ENCODE peak calls at places on chromosomes 13 and 19, in nine cellular contexts. F, U, Z, H, G, J, Q, X and V are unnamed samples.

GRCh38 chr19:1618157-1619093 is 13.2 kb upstream of the UQCR11 start:
- DNase-seq in F (no peak), U (peak; percentile 72), Z (no peak), H (peak; percentile 47), G (no peak), J (no peak), Q (no peak), X (peak; percentile 44), V (no peak)

GRCh38 chr19:49070416-49070815 is 2.1 kb downstream of the KCNA7 start:
- DNase-seq in F (no peak), U (no peak), Z (no peak), H (no peak), G (no peak), J (no peak), Q (no peak), X (no peak), V (no peak)

GRCh38 chr13:40275636-40276035 is 390.8 kb downstream of the FOXO1 start:
- DNase-seq in F (peak; percentile 26), U (no peak), Z (no peak), H (peak; percentile 26), G (no peak), J (no peak), Q (no peak), X (no peak), V (no peak)

GRCh38 chr19:9848060-9848459 is 12.9 kb downstream of the PIN1 start:
- DNase-seq in F (no peak), U (no peak), Z (no peak), H (no peak), G (no peak), J (no peak), Q (no peak), X (peak; percentile 65), V (no peak)

GRCh38 chr19:48822514-48822913 is 11.7 kb upstream of the BCAT2 start:
- DNase-seq in F (no peak), U (no peak), Z (no peak), H (no peak), G (no peak), J (no peak), Q (no peak), X (no peak), V (no peak)

GRCh38 chr13:52414963-52415362 is 9.0 kb upstream of the THSD1 start:
- DNase-seq in F (peak; percentile 58), U (no peak), Z (no peak), H (peak; percentile 83), G (no peak), J (peak; percentile 69), Q (no peak), X (no peak), V (no peak)

GRCh38 chr13:23789576-23790346 is 99.4 kb downstream of the MIPEP start:
- DNase-seq in F (no peak), U (no peak), Z (no peak), H (no peak), G (no peak), J (no peak), Q (no peak), X (no peak), V (no peak)

GRCh38 chr19:7934766-7935165 is 8.7 kb downstream of the TIMM44 start:
- DNase-seq in F (no peak), U (no peak), Z (no peak), H (no peak), G (peak; percentile 82), J (no peak), Q (no peak), X (no peak), V (no peak)

GRCh38 chr13:29125934-29126424 is 305.8 kb downstream of the MTUS2 start:
- DNase-seq in F (no peak), U (no peak), Z (no peak), H (no peak), G (no peak), J (no peak), Q (no peak), X (no peak), V (no peak)

GRCh38 chr13:113777311-113778260 is 18.6 kb downstream of the TMEM255B start:
- DNase-seq in F (no peak), U (no peak), Z (no peak), H (peak; percentile 55), G (peak; percentile 54), J (peak; percentile 17), Q (no peak), X (peak; percentile 88), V (no peak)

GRCh38 chr13:102392810-102393209 is 9.0 kb downstream of the FGF14 start:
- DNase-seq in F (no peak), U (no peak), Z (no peak), H (no peak), G (no peak), J (no peak), Q (no peak), X (no peak), V (no peak)

GRCh38 chr13:76019421-76020044 is 383.4 kb downstream of the LMO7 start:
- DNase-seq in F (no peak), U (no peak), Z (peak; percentile 12), H (no peak), G (no peak), J (no peak), Q (no peak), X (peak; percentile 79), V (no peak)

GRCh38 chr19:15210323-15210774 is 9.6 kb upstream of the NOTCH3 start:
- DNase-seq in F (peak; percentile 72), U (peak; percentile 72), Z (peak; percentile 30), H (peak; percentile 68), G (peak; percentile 97), J (peak; percentile 59), Q (peak; percentile 85), X (no peak), V (peak; percentile 79)

GRCh38 chr13:73714522-73714921 is 419.7 kb downstream of the KLF12 start:
- DNase-seq in F (no peak), U (no peak), Z (no peak), H (no peak), G (no peak), J (no peak), Q (no peak), X (no peak), V (no peak)

GRCh38 chr13:52454459-52454824 is 836 bp upstream of the CKAP2 start:
- DNase-seq in F (no peak), U (no peak), Z (no peak), H (peak; percentile 44), G (no peak), J (peak; percentile 8), Q (peak; percentile 44), X (peak; percentile 32), V (no peak)

GRCh38 chr13:110617326-110618072 is 2.2 kb downstream of the NAXD start:
- DNase-seq in F (peak; percentile 78), U (no peak), Z (no peak), H (no peak), G (no peak), J (peak; percentile 97), Q (no peak), X (no peak), V (no peak)

GRCh38 chr19:35093430-35093829 is 22.2 kb upstream of the FXYD3 start:
- DNase-seq in F (no peak), U (no peak), Z (no peak), H (no peak), G (no peak), J (no peak), Q (no peak), X (no peak), V (no peak)

GRCh38 chr19:15123900-15124299 is 16.7 kb downstream of the SYDE1 start:
- DNase-seq in F (no peak), U (no peak), Z (peak; percentile 83), H (no peak), G (peak; percentile 93), J (no peak), Q (no peak), X (no peak), V (peak; percentile 64)

GRCh38 chr19:37936166-37936565 is 29.2 kb downstream of the SIPA1L3 start:
- DNase-seq in F (no peak), U (no peak), Z (no peak), H (no peak), G (no peak), J (no peak), Q (peak; percentile 54), X (no peak), V (no peak)
- H3K27ac ChIP-seq in F (no peak overlapping the region), U (no peak overlapping the region), Z (no peak overlapping the region), H (no peak overlapping the region), G (no peak overlapping the region), J (no peak overlapping the region), Q (no peak overlapping the region), X (no peak overlapping the region), V (no peak overlapping the region)

GRCh38 chr19:16917401-16917800 is 28.6 kb downstream of the F2RL3 start:
- DNase-seq in F (no peak), U (no peak), Z (no peak), H (no peak), G (no peak), J (no peak), Q (no peak), X (no peak), V (no peak)

GRCh38 chr19:16920816-16921529 is 32.2 kb downstream of the F2RL3 start:
- DNase-seq in F (peak; percentile 92), U (no peak), Z (no peak), H (peak; percentile 89), G (no peak), J (peak; percentile 88), Q (no peak), X (no peak), V (no peak)

GRCh38 chr19:16922592-16922934 is 33.8 kb downstream of the F2RL3 start:
- DNase-seq in F (no peak), U (no peak), Z (no peak), H (no peak), G (no peak), J (no peak), Q (no peak), X (no peak), V (no peak)

GRCh38 chr19:16921766-16922591 is 33.2 kb downstream of the F2RL3 start:
- DNase-seq in F (no peak), U (no peak), Z (no peak), H (no peak), G (no peak), J (no peak), Q (no peak), X (no peak), V (no peak)

DNA sequence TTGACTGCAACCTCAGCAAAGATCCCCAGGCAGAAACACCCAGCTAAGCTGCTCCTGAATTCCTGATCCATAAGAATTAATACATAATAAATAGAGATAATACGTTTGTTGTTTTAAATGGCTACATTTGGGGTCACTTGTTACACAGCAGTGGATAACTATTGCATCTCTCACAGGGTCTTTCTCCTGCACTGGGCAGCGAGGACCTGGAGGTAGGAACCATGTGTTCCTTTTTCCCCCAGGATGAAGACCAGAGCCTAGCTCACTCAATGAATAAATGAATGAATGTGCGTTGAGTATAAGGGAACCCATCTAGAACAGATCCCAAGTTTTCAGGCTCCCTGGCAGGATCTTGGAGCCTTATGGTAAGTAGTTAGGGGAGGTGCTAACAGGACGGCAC is 30.7 kb downstream of the F2RL3 start:
- DNase-seq in F (no peak), U (no peak), Z (no peak), H (no peak), G (no peak), J (no peak), Q (no peak), X (no peak), V (no peak)
- H3K27ac ChIP-seq in F (no peak overlapping the region), U (no peak overlapping the region), Z (no peak overlapping the region), H (no peak overlapping the region), G (no peak overlapping the region), J (no peak overlapping the region), Q (no peak overlapping the region), X (no peak overlapping the region), V (no peak overlapping the region)

GRCh38 chr13:99655351-99656091 is 154.2 kb downstream of the TM9SF2 start:
- DNase-seq in F (peak; percentile 78), U (peak; percentile 87), Z (no peak), H (peak; percentile 78), G (no peak), J (peak; percentile 24), Q (no peak), X (peak; percentile 45), V (no peak)
- H3K27ac ChIP-seq in F (peak overlapping the region; percentile 60), U (peak overlapping the region; percentile 93), Z (no peak overlapping the region), H (peak overlapping the region; percentile 62), G (no peak overlapping the region), J (no peak overlapping the region), Q (no peak overlapping the region), X (no peak overlapping the region), V (no peak overlapping the region)

GRCh38 chr19:13033244-13033643 is 38.0 kb downstream of the NFIX start:
- DNase-seq in F (no peak), U (no peak), Z (no peak), H (no peak), G (no peak), J (no peak), Q (no peak), X (no peak), V (no peak)
- H3K27ac ChIP-seq in F (no peak overlapping the region), U (no peak overlapping the region), Z (peak overlapping the region; percentile 96), H (peak overlapping the region; percentile 77), G (peak overlapping the region; percentile 99), J (no peak overlapping the region), Q (peak overlapping the region; percentile 82), X (no peak overlapping the region), V (peak overlapping the region; percentile 79)